ENCODE peak calls at places on chromosomes 2 and 18, in eight cellular contexts. R is neural progenitor cell, Q is tibial artery, P is mammary epithelial cell, M is fibroblast of lung, F is brain microvascular endothelial cell, H is endothelial cell of umbilical vein, D is heart left ventricle. K is an unnamed sample.
A peak's percentile ranks its signal among the peaks of the same experiment; 100 is the strongest.

GRCh38 chr2:147756103-147756502 is 88.7 kb upstream of the ACVR2A start:
- DNase-seq in R (peak; percentile 4), H (no peak), Q (no peak), F (no peak), D (no peak), P (no peak), M (no peak), K (no peak)

GRCh38 chr2:226791056-226791486 is 8.5 kb downstream of the IRS1 start:
- DNase-seq in P (peak; percentile 59), F (peak; percentile 59), H (peak; percentile 49), M (peak; percentile 77), R (peak; percentile 69), D (no peak), Q (peak; percentile 68), K (no peak)

GRCh38 chr2:201235865-201236811 is 24.2 kb upstream of the CASP8 start:
- DNase-seq in Q (peak; percentile 63), H (peak; percentile 73), D (peak; percentile 50), M (peak; percentile 67), F (peak; percentile 76), P (peak; percentile 51), R (peak; percentile 77), K (peak; percentile 46)

GRCh38 chr2:6877402-6878305 is at the start of gene RSAD2:
- DNase-seq in F (peak; percentile 45), H (peak; percentile 37), D (peak; percentile 27), M (peak; percentile 42), P (peak; percentile 71), Q (no peak), R (no peak), K (no peak)

GRCh38 chr2:12465631-12466135 is 251.1 kb upstream of the TRIB2 start:
- DNase-seq in R (no peak), D (no peak), M (no peak), F (no peak), H (peak; percentile 75), Q (no peak), P (no peak), K (no peak)

GRCh38 chr2:230155359-230155758 is 64.4 kb downstream of the SP110 start:
- DNase-seq in M (peak; percentile 7), F (no peak), D (no peak), Q (no peak), P (no peak), H (no peak), R (no peak), K (no peak)

GRCh38 chr2:143950675-143951074 is 569.2 kb downstream of the ZEB2 start:
- DNase-seq in F (no peak), P (no peak), H (no peak), R (no peak), Q (no peak), D (no peak), M (no peak), K (no peak)

GRCh38 chr2:205885492-205886099 is 200.4 kb downstream of the INO80D start:
- DNase-seq in Q (peak; percentile 74), P (peak; percentile 65), D (peak; percentile 86), F (peak; percentile 59), H (peak; percentile 76), R (peak; percentile 92), M (peak; percentile 64), K (peak; percentile 44)

GRCh38 chr2:236211281-236211680 is 43.1 kb upstream of the GBX2 start:
- DNase-seq in R (no peak), M (no peak), H (no peak), F (no peak), Q (no peak), P (no peak), D (no peak), K (no peak)

GRCh38 chr2:37784071-37784758 is 112.8 kb upstream of the CDC42EP3 start:
- DNase-seq in P (peak; percentile 67), F (no peak), Q (no peak), D (no peak), M (no peak), H (no peak), R (no peak), K (no peak)

GRCh38 chr2:98601532-98602132 is 6.7 kb downstream of the COA5 start:
- DNase-seq in Q (no peak), F (peak; percentile 20), R (peak; percentile 68), D (no peak), M (peak; percentile 42), P (peak; percentile 33), H (peak; percentile 48), K (no peak)

GRCh38 chr2:33033524-33034150 is 86.9 kb downstream of the LTBP1 start:
- DNase-seq in D (no peak), M (peak; percentile 56), R (peak; percentile 59), Q (no peak), P (peak; percentile 42), F (peak; percentile 52), H (peak; percentile 67), K (peak; percentile 15)

GRCh38 chr18:38651736-38652135 is 1086.1 kb upstream of the CELF4 start:
- DNase-seq in D (no peak), R (no peak), P (no peak), M (no peak), Q (no peak), F (no peak), H (no peak), K (no peak)

GRCh38 chr2:12606472-12607000 is 110.2 kb upstream of the TRIB2 start:
- DNase-seq in R (peak; percentile 13), M (peak; percentile 67), F (peak; percentile 74), H (peak; percentile 8), D (no peak), Q (no peak), P (peak; percentile 54), K (no peak)

GRCh38 chr2:95344656-95345055 is 47.5 kb downstream of the KCNIP3 start:
- DNase-seq in F (no peak), Q (peak; percentile 15), D (no peak), P (no peak), H (no peak), M (no peak), R (no peak), K (no peak)

GRCh38 chr2:216691210-216691741 is 4.1 kb downstream of the IGFBP5 start:
- DNase-seq in R (peak; percentile 81), F (peak; percentile 79), M (peak; percentile 86), H (no peak), D (peak; percentile 94), Q (peak; percentile 87), P (peak; percentile 58), K (no peak)

GRCh38 chr2:95309599-95309998 is 12.5 kb downstream of the KCNIP3 start:
- DNase-seq in D (no peak), H (no peak), M (peak; percentile 19), P (no peak), F (no peak), R (no peak), Q (no peak), K (no peak)

GRCh38 chr18:48878471-48878870 is 72.3 kb downstream of the SMAD7 start:
- DNase-seq in R (no peak), Q (no peak), M (no peak), D (no peak), P (no peak), H (no peak), F (no peak), K (no peak)
- H3K4me3 ChIP-seq in R (no peak overlapping the region), Q (no peak overlapping the region), M (no peak overlapping the region), D (no peak overlapping the region), P (no peak overlapping the region), H (no peak overlapping the region), F (no peak overlapping the region), K (no peak overlapping the region)

GRCh38 chr2:149661844-149662243 is 74.3 kb upstream of the MMADHC start:
- DNase-seq in H (peak; percentile 91), P (peak; percentile 72), F (peak; percentile 75), M (peak; percentile 87), R (no peak), Q (no peak), D (no peak), K (peak; percentile 37)
- H3K27ac ChIP-seq in H (peak overlapping the region; percentile 12), P (no peak overlapping the region), F (no peak overlapping the region), M (no peak overlapping the region), R (no peak overlapping the region), Q (no peak overlapping the region), D (no peak overlapping the region), K (no peak overlapping the region)

GRCh38 chr2:26710174-26710573 is 17.7 kb downstream of the KCNK3 start:
- DNase-seq in R (no peak), Q (no peak), H (no peak), F (no peak), P (no peak), M (no peak), D (no peak), K (no peak)

GRCh38 chr2:26708457-26708856 is 15.9 kb downstream of the KCNK3 start:
- DNase-seq in R (no peak), P (no peak), Q (no peak), F (no peak), H (no peak), D (no peak), M (no peak), K (no peak)

GRCh38 chr2:26707747-26708146 is 15.2 kb downstream of the KCNK3 start:
- DNase-seq in M (no peak), H (no peak), P (no peak), R (no peak), D (no peak), Q (no peak), F (no peak), K (no peak)

GRCh38 chr2:26710743-26711456 is 18.4 kb downstream of the KCNK3 start:
- DNase-seq in P (no peak), Q (no peak), D (peak; percentile 73), F (no peak), M (no peak), H (no peak), R (no peak), K (no peak)

GRCh38 chr2:26709323-26710110 is 17.0 kb downstream of the KCNK3 start:
- DNase-seq in M (no peak), D (no peak), H (no peak), Q (no peak), R (no peak), F (no peak), P (no peak), K (no peak)
- TF ChIP-seq CTCF in M (no peak), D (no peak), H (no peak), Q (no peak), R (no peak), F (no peak), P (no peak), K (no peak)

DNA sequence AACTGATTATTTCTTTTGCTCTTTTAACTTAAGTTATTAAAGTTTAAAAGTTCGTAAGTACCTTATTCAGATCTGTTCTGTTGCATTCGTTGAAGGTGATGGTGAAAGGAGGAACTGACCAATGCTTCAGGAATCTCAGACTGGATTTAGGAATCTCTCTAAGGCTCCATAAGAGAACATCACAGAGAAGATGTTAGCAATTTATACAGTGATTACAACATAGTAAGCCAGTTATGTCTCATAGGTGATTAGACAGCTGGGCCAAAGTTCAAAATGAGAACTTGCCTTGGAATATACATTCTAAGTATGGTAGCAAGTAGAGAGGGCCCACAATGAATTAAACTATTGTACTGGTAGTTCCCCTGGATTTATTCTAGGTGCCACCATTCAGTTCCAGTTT is 3.2 kb downstream of the MARS2 start:
- DNase-seq in F (peak; percentile 32), D (no peak), R (no peak), H (peak; percentile 16), M (peak; percentile 74), Q (no peak), P (peak; percentile 68), K (peak; percentile 27)
- H3K4me3 ChIP-seq in F (peak overlapping the region; percentile 89), D (no peak overlapping the region), R (peak overlapping the region; percentile 67), H (no peak overlapping the region), M (peak overlapping the region; percentile 92), Q (no peak overlapping the region), P (peak overlapping the region; percentile 60), K (peak overlapping the region; percentile 3)

GRCh38 chr2:237629188-237629534 is 1.8 kb downstream of the LRRFIP1 start:
- DNase-seq in H (no peak), P (no peak), Q (no peak), R (no peak), D (no peak), F (no peak), M (peak; percentile 36), K (no peak)
- H3K27ac ChIP-seq in H (no peak overlapping the region), P (no peak overlapping the region), Q (no peak overlapping the region), R (no peak overlapping the region), D (peak overlapping the region; percentile 95), F (no peak overlapping the region), M (no peak overlapping the region), K (no peak overlapping the region)

GRCh38 chr2:71889991-71890684 is 257.5 kb downstream of the CYP26B1 start:
- DNase-seq in R (no peak), H (no peak), F (peak; percentile 88), P (peak; percentile 77), M (peak; percentile 88), Q (peak; percentile 72), D (peak; percentile 46), K (no peak)
- TF ChIP-seq CTCF in R (no peak), H (no peak), F (no peak), P (no peak), M (no peak), Q (no peak), D (no peak), K (no peak)